ENCODE peak calls at places on chromosomes 6 and 20, in eight cellular contexts. O, N, A, Y, F, Q, H and L are unnamed samples.

GRCh38 chr6:24603241-24603640 is 42.8 kb downstream of the KIAA0319 start:
- DNase-seq in O (no peak), N (no peak), F (no peak), Y (no peak), H (no peak), Q (no peak), A (no peak), L (no peak)

GRCh38 chr20:51945177-51945576 is 142.9 kb upstream of the SALL4 start:
- DNase-seq in N (no peak), Y (no peak), O (no peak), F (no peak), A (no peak), H (no peak), Q (no peak), L (no peak)

GRCh38 chr6:17020889-17021538 is 80.8 kb upstream of the STMND1 start:
- DNase-seq in Q (no peak), A (no peak), N (no peak), H (no peak), O (no peak), F (no peak), Y (no peak), L (no peak)

GRCh38 chr6:37882724-37883413 is 63.3 kb downstream of the ZFAND3 start:
- DNase-seq in H (peak), Y (no peak), Q (peak), N (peak), O (no peak), A (no peak), F (no peak), L (peak)

GRCh38 chr20:50541606-50542041 is 31.4 kb downstream of the PTPN1 start:
- DNase-seq in Y (no peak), O (no peak), F (no peak), N (no peak), Q (no peak), H (no peak), A (no peak), L (no peak)

GRCh38 chr6:117231466-117231865 is 33.9 kb upstream of the VGLL2 start:
- DNase-seq in A (no peak), O (no peak), H (no peak), Y (no peak), Q (no peak), F (no peak), N (no peak), L (no peak)

GRCh38 chr6:132190097-132190814 is 211.0 kb downstream of the MOXD1 start:
- DNase-seq in F (no peak), Q (peak), H (no peak), Y (no peak), N (peak), O (no peak), A (no peak), L (no peak)

GRCh38 chr20:38601216-38602184 is at the start of gene ARHGAP40:
- DNase-seq in O (no peak), A (no peak), Q (no peak), N (no peak), F (no peak), Y (peak), H (no peak), L (no peak)

GRCh38 chr6:166997768-166998255 is 1.4 kb upstream of the CEP43 start:
- DNase-seq in N (peak), O (peak), F (peak), Q (peak), Y (peak), A (no peak), H (peak), L (peak)

GRCh38 chr20:47686545-47686944 is 98.7 kb downstream of the SULF2 start:
- DNase-seq in N (peak), H (peak), A (no peak), Q (peak), Y (no peak), F (no peak), O (no peak), L (peak)

GRCh38 chr20:47688385-47689381 is 96.6 kb downstream of the SULF2 start:
- DNase-seq in F (no peak), H (no peak), N (no peak), A (no peak), O (no peak), Y (peak), Q (peak), L (no peak)

GRCh38 chr20:47687095-47687987 is 97.9 kb downstream of the SULF2 start:
- DNase-seq in H (no peak), Y (no peak), A (no peak), N (no peak), O (no peak), Q (no peak), F (no peak), L (no peak)

GRCh38 chr20:47691632-47692031 is 93.6 kb downstream of the SULF2 start:
- DNase-seq in A (no peak), F (no peak), Y (no peak), O (no peak), N (peak), H (no peak), Q (peak), L (no peak)

GRCh38 chr20:47689726-47690125 is 95.6 kb downstream of the SULF2 start:
- DNase-seq in H (no peak), F (no peak), N (no peak), A (no peak), Y (no peak), O (no peak), Q (no peak), L (no peak)
- TF ChIP-seq CTCF in H (no peak), F (no peak), N (no peak), A (no peak), Y (no peak), O (no peak), Q (no peak), L (no peak)

DNA sequence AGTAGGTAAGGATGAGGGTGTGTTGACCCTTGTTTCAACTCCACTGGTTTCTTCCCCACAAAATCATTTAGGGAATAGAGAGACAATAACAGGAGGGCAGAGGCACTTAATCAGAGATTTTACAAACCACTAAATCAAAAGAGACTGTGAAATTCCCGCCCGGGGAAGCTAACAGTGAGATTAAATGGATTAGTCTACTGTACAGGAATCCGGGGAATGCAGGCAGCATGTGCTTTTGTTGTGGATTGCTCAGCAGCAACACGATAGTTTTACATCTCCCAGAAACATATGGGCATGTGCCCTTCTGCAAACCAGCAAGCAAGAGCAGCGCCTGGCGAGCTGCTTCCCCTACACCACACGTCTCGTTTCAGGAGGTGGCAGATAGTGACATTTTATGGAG is 382.2 kb downstream of the CD83 start:
- DNase-seq in H (peak), A (no peak), O (no peak), Y (peak), F (no peak), Q (peak), N (peak), L (peak)
- H3K4me3 ChIP-seq in H (no peak), A (no peak), O (no peak), Y (no peak), F (no peak), Q (no peak), N (peak), L (no peak)

DNA sequence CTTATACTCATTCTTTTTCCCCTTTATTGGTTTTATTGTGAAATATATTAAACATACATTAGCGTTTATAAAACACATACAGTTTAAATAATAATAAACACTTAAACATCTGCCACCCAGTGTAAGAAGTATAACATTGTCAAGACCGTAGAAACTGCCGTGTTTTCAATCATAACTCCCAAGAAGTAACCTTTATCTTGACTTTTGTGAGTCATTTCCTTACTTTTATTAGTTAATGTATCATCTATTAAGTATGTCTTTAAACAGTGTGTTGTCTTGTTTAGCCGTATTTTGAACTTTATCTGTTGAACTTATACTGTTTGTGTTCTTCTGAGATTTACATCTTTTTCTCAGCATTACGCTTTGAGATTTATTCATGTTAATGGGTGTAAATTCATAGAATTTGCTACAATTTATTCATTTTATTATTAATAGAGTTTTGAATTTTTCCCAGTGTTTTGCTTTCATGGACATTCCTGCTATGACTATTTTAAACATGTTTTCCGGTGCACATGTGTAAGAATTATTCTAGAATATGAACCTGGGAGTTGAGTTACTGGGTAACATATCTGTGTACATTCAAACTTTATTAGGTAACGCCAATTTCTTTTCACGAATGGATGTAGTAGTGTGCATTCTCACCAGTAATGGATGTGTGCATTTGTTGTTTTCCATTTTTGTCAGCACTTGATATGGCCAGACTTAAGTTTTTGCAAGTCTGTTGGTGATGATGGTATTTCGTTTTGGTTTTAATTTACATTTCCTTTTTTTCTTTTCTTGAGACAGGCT is 118.6 kb downstream of the CDKAL1 start:
- DNase-seq in Q (peak), Y (no peak), F (no peak), N (no peak), H (no peak), A (no peak), O (no peak), L (no peak)
- TF ChIP-seq CTCF in Q (no peak), Y (no peak), F (no peak), N (no peak), H (no peak), A (no peak), O (no peak), L (no peak)

DNA sequence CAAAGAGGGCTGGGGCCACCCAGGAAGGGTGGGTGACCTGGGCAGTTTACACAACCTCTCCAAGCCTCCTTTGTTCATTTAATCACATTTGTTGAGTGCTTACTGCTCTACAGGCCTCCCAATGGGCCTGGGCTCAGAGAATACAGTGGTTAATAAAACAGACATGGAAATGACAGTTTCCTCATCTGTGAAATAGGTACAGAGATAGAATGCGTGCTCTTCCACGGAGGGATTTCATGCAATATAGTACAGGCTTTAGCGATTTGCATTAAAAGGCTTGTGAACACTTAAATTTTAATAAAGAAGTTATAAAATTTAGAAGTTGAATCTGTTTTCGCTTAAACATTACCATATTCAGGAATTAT is 802 bp upstream of the FERMT1 start:
- DNase-seq in F (no peak), A (no peak), H (no peak), O (no peak), Y (no peak), N (no peak), Q (no peak), L (no peak)
- H3K4me3 ChIP-seq in F (peak), A (no peak), H (peak), O (peak), Y (peak), N (no peak), Q (no peak), L (no peak)

GRCh38 chr6:160269771-160270170 is 11.2 kb upstream of the SLC22A2 start:
- DNase-seq in N (no peak), H (no peak), F (no peak), O (no peak), Y (no peak), Q (no peak), A (no peak), L (no peak)

GRCh38 chr6:160272707-160273106 is 14.1 kb upstream of the SLC22A2 start:
- DNase-seq in F (no peak), O (no peak), A (no peak), Q (no peak), N (no peak), Y (no peak), H (no peak), L (no peak)

GRCh38 chr6:160269122-160269521 is 10.5 kb upstream of the SLC22A2 start:
- DNase-seq in O (no peak), F (no peak), Y (peak), N (no peak), H (no peak), A (no peak), Q (no peak), L (no peak)

GRCh38 chr6:160273196-160273595 is 14.6 kb upstream of the SLC22A2 start:
- DNase-seq in F (no peak), A (no peak), O (no peak), H (no peak), Y (peak), Q (no peak), N (no peak), L (no peak)

GRCh38 chr6:160270347-160270746 is 11.7 kb upstream of the SLC22A2 start:
- DNase-seq in A (no peak), F (no peak), N (no peak), H (no peak), Q (no peak), O (no peak), Y (peak), L (no peak)
- TF ChIP-seq CTCF in A (no peak), F (no peak), N (no peak), H (no peak), Q (no peak), O (no peak), Y (no peak), L (no peak)

DNA sequence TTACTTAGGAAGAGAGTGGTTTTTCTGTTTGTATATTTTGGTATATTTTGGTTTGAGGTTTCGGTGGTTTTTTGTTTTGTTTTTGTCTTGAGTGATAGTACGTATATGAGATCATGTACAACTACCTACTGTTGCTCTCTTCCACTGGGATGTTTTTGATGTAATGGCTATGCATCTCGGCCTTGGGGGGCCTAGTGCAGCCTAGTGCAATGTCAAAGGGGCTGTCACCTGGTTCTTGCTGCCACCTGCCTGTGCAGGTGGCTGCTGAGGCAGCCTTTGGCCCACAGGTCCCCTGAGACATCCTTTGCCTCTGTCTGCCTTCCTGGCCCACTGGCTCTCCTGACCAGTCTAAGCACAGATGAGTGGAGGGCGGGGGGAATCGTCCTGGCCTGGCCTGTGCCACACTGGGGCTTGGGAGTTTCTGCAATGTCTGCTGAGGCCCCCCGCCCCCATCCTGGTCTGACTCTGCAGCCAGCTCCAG is 546.6 kb downstream of the CD83 start:
- DNase-seq in F (no peak), Q (no peak), N (no peak), Y (no peak), H (no peak), A (no peak), O (no peak), L (no peak)
- H3K4me3 ChIP-seq in F (no peak), Q (no peak), N (no peak), Y (no peak), H (no peak), A (no peak), O (no peak), L (no peak)

DNA sequence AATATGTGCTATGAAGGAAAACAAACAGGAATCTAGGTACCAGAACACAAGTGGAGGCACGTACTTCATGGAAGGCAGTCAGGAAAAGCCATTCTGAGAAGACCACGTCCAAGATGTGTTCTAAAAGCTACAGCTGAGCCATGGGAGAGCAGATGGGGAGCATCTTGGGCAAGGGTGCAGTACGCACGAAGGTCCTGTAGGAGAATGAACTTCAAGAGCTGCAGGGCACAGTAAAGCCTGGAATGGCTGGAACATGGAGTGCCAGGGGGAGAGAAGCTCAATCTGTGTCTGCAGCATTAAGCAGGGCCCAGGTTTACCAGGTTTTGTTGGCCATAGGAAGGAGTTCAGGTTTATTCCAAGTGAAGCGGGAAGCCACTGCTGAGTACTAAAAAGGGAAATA is 30.0 kb downstream of the ADTRP start:
- DNase-seq in H (no peak), O (no peak), A (no peak), Y (no peak), Q (no peak), F (no peak), N (no peak), L (no peak)
- TF ChIP-seq CTCF in H (no peak), O (peak), A (no peak), Y (peak), Q (no peak), F (peak), N (no peak), L (no peak)

GRCh38 chr6:45514454-45514853 is 136.7 kb upstream of the SUPT3H start:
- DNase-seq in O (no peak), N (no peak), Y (no peak), F (no peak), Q (peak), A (no peak), H (no peak), L (no peak)

GRCh38 chr6:45513331-45513730 is 135.6 kb upstream of the SUPT3H start:
- DNase-seq in A (no peak), F (no peak), O (no peak), Y (no peak), H (no peak), N (no peak), Q (no peak), L (no peak)

GRCh38 chr6:45509426-45509825 is 131.7 kb upstream of the SUPT3H start:
- DNase-seq in H (no peak), O (no peak), F (no peak), N (no peak), Y (no peak), Q (no peak), A (no peak), L (no peak)

GRCh38 chr6:45513843-45514242 is 136.1 kb upstream of the SUPT3H start:
- DNase-seq in N (no peak), Q (no peak), A (no peak), O (no peak), Y (no peak), H (no peak), F (no peak), L (no peak)

GRCh38 chr6:45512594-45512993 is 134.9 kb upstream of the SUPT3H start:
- DNase-seq in Q (no peak), N (no peak), O (no peak), H (no peak), F (no peak), A (no peak), Y (no peak), L (no peak)
- H3K4me3 ChIP-seq in Q (no peak), N (no peak), O (no peak), H (no peak), F (no peak), A (no peak), Y (no peak), L (no peak)

DNA sequence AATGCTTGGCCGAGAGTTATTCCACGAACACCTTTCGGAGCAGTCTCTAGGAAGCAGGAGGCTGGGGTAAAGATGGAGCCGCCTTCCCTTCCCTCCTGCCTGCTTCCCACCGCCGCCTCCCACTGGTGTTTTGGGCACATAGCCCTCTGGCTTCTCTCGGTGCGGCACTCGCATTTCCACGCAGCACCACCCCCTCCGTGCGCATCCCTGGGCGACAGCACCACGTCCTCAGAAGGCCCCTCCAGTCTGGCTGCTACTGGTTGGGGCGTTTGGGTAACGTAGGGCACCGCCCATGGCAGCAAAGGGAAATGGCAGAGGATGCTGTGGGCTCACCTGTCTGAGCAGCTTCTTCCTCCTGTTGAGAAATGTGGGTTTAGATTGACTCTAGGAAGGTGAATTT is 2.4 kb downstream of the COL20A1 start:
- DNase-seq in Y (peak), H (no peak), O (no peak), A (no peak), N (no peak), Q (no peak), F (no peak), L (no peak)
- TF ChIP-seq CTCF in Y (no peak), H (no peak), O (no peak), A (no peak), N (no peak), Q (peak), F (no peak), L (peak)